ENCODE peak calls at places on chromosomes 1 and 21, in seven cellular contexts. G is HCT116, C is GM12878, N is HepG2, Z is SK-N-SH, S is K562, K is H1. M is an unnamed sample.

GRCh38 chr1:172851871-172852270 is 193.0 kb downstream of the FASLG start:
- DNase-seq in N (no peak), Z (no peak), K (no peak), C (no peak), S (no peak), G (no peak), M (no peak)

GRCh38 chr1:158124034-158124433 is 56.7 kb upstream of the CD1D start:
- DNase-seq in Z (no peak), K (no peak), S (no peak), G (no peak), N (no peak), C (no peak), M (no peak)

GRCh38 chr1:22142315-22143064 is 407 bp downstream of the WNT4 start:
- DNase-seq in C (no peak), S (peak; percentile 54), G (no peak), Z (peak; percentile 82), K (no peak), N (no peak), M (peak; percentile 55)

GRCh38 chr1:219329606-219330005 is 155.9 kb downstream of the LYPLAL1 start:
- DNase-seq in Z (no peak), S (no peak), N (no peak), K (no peak), C (no peak), G (no peak), M (no peak)

GRCh38 chr1:183600136-183600535 is 9.9 kb upstream of the NCF2 start:
- DNase-seq in N (no peak), G (no peak), C (no peak), K (no peak), Z (no peak), S (no peak), M (peak; percentile 69)

GRCh38 chr1:160640359-160641123 is 6.3 kb downstream of the SLAMF1 start:
- DNase-seq in Z (no peak), N (no peak), C (no peak), G (no peak), K (no peak), S (peak; percentile 24), M (no peak)

GRCh38 chr1:73044241-73044640 is 761.9 kb upstream of the NEGR1 start:
- DNase-seq in S (no peak), Z (no peak), G (no peak), K (no peak), C (no peak), N (no peak), M (no peak)

GRCh38 chr1:204445860-204446412 is 34.3 kb upstream of the PPP1R15B start:
- DNase-seq in G (no peak), C (no peak), Z (peak; percentile 63), S (peak; percentile 77), N (peak; percentile 18), K (peak; percentile 54), M (peak; percentile 33)

GRCh38 chr21:45557611-45558043 is 15.4 kb upstream of the SLC19A1 start:
- DNase-seq in Z (no peak), N (no peak), G (no peak), K (no peak), S (no peak), C (no peak), M (no peak)

GRCh38 chr21:46118871-46119564 is 21.1 kb downstream of the COL6A2 start:
- DNase-seq in C (no peak), K (no peak), G (no peak), S (no peak), Z (peak; percentile 26), N (no peak), M (no peak)

GRCh38 chr1:81305997-81306452 is 494.7 kb upstream of the ADGRL2 start:
- DNase-seq in Z (peak; percentile 60), N (no peak), G (no peak), S (no peak), K (no peak), C (no peak), M (peak; percentile 25)

GRCh38 chr1:150663322-150663721 is 33.6 kb downstream of the GOLPH3L start:
- DNase-seq in N (no peak), Z (no peak), G (no peak), C (no peak), K (no peak), S (no peak), M (no peak)

DNA sequence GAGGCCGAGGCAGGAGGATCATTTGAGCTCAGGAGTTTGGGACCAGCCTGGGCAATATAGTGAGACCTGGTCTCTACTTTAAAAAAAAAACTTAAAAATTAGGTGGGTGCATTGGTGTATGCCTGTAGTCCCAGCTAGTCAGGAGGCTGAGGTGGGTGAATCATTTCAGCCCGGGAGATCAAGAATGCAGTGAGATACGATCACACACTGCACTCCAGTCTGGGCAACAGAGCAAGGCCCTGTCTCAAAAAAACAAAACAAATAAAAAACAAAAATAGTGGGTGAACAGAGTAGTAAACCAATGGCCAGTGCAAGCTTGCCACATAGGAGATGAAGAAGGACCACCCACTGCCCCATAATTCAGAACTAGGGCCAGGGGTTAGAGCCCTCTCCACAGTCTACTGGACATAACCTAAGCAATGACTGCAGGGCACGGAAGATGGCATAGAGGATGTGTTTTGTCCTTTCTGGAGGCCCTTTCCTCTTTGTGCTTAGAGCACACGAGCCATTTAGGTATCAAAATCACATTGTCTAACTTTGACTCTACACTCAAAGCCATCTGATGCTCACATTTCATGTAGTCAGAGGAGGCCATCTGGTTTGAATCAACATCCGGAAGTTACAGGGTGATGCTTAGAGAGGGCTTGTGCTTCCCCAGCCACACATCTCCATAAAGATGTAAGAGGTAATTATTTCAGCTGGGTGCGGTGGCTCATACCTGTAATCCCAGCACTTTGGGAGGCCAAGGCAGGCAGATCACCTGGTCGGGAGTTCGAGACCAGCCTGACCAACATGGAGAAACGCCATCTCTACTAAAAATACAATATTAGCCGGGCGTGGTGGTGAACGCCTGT is 12.6 kb downstream of the CD2 start:
- DNase-seq in K (no peak), Z (peak; percentile 69), N (no peak), C (no peak), S (no peak), G (no peak), M (no peak)
- TF ChIP-seq JUND in K (no peak), Z (no peak), N (no peak), C (no peak), S (no peak), G (no peak), M (no peak)

DNA sequence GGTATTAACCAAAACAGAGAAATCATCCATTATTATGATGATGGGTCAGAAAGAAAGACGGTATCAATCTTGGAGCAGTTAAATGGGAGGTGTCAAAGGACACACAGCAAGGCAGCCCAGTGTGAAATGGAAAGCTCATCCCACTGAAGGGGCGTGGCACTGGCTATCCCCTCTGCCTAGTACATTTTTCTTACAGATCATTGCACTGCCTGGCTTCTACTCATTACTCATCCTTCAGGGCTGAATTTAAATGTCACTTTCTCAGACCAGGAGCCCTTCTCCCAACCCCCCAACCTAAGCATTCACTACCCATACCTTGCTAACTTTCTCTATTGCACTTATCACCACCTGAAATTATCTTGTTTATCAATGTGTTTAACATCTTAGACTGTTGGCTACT is 10.1 kb downstream of the JAK1 start:
- DNase-seq in K (no peak), N (no peak), C (no peak), G (no peak), Z (no peak), S (peak; percentile 61), M (no peak)
- TF ChIP-seq JUND in K (no peak), N (no peak), C (no peak), G (no peak), Z (no peak), S (peak; percentile 44), M (no peak)

DNA sequence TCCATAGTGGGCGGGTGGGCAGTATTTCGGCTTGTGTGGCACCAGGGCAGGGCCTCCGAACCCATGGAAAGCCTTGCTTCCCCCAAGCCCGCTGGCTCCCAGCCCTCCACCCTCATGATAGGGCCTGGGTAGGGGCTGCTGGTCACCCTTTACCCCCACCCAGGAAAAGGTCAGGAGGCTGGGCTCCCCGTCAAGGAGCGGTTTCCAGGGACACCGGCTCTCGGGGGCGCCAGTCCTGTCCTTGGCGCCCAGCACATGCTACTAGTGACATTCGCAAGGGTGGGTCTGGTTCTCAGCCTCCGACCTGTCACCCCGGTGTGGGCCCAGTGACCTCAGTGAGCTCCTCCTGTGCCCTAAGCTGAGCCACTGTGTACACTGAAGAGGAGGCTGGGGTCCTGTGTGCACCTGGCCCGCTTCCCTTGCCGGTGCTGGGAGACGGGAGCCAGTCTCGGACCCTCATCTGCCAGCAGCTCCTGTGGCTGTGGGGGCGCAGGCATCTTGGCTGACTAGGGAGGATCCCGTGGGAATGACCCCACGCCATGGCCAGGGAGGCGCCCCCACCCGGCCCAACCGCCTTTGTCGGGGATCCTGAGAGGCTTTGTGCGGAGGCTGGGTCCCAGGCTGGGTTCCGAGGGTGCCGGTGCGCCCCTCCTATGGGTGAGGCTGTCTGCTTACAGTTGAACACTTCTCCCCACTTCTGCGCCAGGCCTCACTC is 54.6 kb downstream of the SKI start:
- DNase-seq in N (no peak), C (no peak), Z (no peak), S (no peak), G (no peak), K (no peak), M (no peak)
- TF ChIP-seq JUND in N (no peak), C (no peak), Z (no peak), S (no peak), G (no peak), K (no peak), M (no peak)

GRCh38 chr1:162358928-162359327 is 17.7 kb downstream of the SPATA46 start:
- DNase-seq in N (no peak), C (no peak), G (no peak), Z (no peak), K (no peak), S (no peak), M (no peak)

GRCh38 chr1:162361349-162361748 is 15.3 kb downstream of the SPATA46 start:
- DNase-seq in Z (no peak), S (no peak), G (no peak), K (no peak), C (no peak), N (no peak), M (no peak)

GRCh38 chr1:162359523-162360236 is 17.0 kb downstream of the SPATA46 start:
- DNase-seq in N (no peak), C (no peak), S (no peak), Z (no peak), G (no peak), K (no peak), M (no peak)

GRCh38 chr1:162360874-162361260 is 15.8 kb downstream of the SPATA46 start:
- DNase-seq in Z (no peak), S (no peak), K (no peak), C (no peak), N (no peak), G (no peak), M (no peak)

DNA sequence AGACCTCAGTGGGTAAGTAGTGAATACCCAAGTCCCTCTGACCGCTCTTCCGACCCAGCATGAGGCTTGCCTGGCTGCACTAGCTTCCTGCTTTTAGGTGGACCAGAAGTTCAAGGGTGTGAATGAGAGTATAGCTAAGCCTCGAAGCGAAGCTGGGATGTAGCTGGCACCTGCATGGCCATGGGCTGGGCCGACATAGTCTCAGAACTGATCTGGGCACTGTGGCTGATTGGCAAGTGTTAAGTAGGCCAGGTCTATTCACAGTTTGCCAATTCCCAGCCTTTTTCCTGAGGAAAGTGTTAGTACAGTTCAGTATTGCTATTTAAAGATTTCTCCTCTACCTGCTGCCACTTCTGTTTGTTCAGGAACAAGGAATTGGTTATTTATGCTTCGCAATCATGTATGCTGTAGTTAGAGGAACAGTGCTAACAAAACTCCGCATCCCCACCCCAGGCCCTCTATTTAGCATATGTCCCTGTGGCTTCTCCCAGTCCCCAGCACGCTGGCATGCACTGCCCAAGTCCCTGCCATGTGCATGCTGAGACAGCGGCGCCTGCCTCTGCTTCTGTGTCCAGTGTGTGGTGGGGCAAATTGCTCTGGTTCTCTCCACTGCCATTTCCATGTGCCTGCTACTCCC is 16.3 kb downstream of the SPATA46 start:
- DNase-seq in K (no peak), S (no peak), C (no peak), G (no peak), Z (no peak), N (no peak), M (no peak)
- TF ChIP-seq JUND in K (no peak), S (no peak), C (no peak), G (no peak), Z (no peak), N (no peak), M (no peak)

M was measured in T47D.